ENCODE peak calls at places on chromosomes 11 and 22, in nine cellular contexts. I is AG09309, H is choroid plexus epithelial cell, N is glutamatergic neuron, A is RWPE1, M is WTC11, S is IMR-90, J is nephron progenitor cell, U is sigmoid colon. V is an unnamed sample.

GRCh38 chr11:131465746-131466145 is 95.3 kb downstream of the NTM start:
- DNase-seq in I (no peak), H (no peak), N (peak; percentile 56), A (no peak), M (peak; percentile 78), S (no peak), J (peak; percentile 72), U (no peak), V (no peak)

GRCh38 chr22:20429254-20430100 is 8.1 kb downstream of the SCARF2 start:
- DNase-seq in I (no peak), H (no peak), N (peak; percentile 73), A (no peak), M (peak; percentile 84), S (no peak), J (peak; percentile 89), U (peak; percentile 67), V (peak; percentile 83)

GRCh38 chr22:20011123-20011992 is 5.3 kb downstream of the ARVCF start:
- DNase-seq in I (no peak), H (no peak), N (peak; percentile 13), A (no peak), M (no peak), S (no peak), J (no peak), U (no peak), V (no peak)

GRCh38 chr11:125464266-125464662 is 31.8 kb downstream of the FEZ1 start:
- DNase-seq in I (no peak), H (peak; percentile 32), N (no peak), A (peak; percentile 53), M (no peak), S (peak; percentile 70), J (no peak), U (no peak), V (peak; percentile 22)

GRCh38 chr22:39900306-39901227 is at the start of gene GRAP2:
- DNase-seq in I (no peak), H (no peak), N (no peak), A (no peak), M (no peak), S (no peak), J (no peak), U (no peak), V (no peak)

GRCh38 chr11:1573077-1573846 is 1.2 kb upstream of the DUSP8 start:
- DNase-seq in I (no peak), H (no peak), N (no peak), A (no peak), M (no peak), S (no peak), J (no peak), U (peak; percentile 74), V (no peak)

GRCh38 chr11:44893250-44894216 is 57.1 kb downstream of the TP53I11 start:
- DNase-seq in I (no peak), H (no peak), N (no peak), A (no peak), M (no peak), S (no peak), J (no peak), U (peak; percentile 85), V (no peak)

GRCh38 chr22:43967069-43967468 is 11.8 kb downstream of the SAMM50 start:
- DNase-seq in I (no peak), H (no peak), N (no peak), A (no peak), M (no peak), S (no peak), J (no peak), U (no peak), V (no peak)

GRCh38 chr11:69131644-69132300 is 24.0 kb upstream of the SMIM38 start:
- DNase-seq in I (peak; percentile 31), H (peak; percentile 84), N (peak; percentile 47), A (peak; percentile 73), M (peak; percentile 92), S (peak; percentile 70), J (peak; percentile 82), U (no peak), V (no peak)

DNA sequence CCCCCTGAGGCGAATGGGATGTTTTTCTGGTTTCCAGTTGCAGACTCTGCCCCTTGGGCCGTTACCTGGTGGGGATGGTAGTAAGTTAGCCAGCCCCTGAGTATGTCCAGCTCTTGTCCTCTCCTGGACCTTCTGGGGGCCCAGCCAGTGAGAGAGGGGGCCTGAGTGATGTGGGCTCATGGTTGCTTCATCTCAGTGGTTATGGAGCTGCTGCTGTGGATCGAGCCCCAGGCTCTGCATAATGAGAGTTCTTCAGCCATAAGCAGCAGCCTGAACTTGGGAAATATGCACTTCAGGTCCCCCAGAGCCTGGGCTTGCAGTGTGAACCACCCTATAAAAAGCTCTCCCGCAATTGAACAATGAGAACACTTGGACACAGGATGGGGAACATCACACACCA is 5.9 kb downstream of the TMPRSS13 start:
- DNase-seq in I (no peak), H (no peak), N (no peak), A (no peak), M (no peak), S (no peak), J (no peak), U (peak; percentile 19), V (no peak)
- TF ChIP-seq CTCF in I (no peak), H (no peak), N (no peak), A (no peak), M (no peak), S (no peak), J (no peak), U (no peak), V (no peak)

GRCh38 chr11:57549983-57550382 is 12.6 kb downstream of the SMTNL1 start:
- DNase-seq in I (no peak), H (no peak), N (no peak), A (no peak), M (no peak), S (no peak), J (no peak), U (no peak), V (no peak)
- TF ChIP-seq CTCF in I (no peak), H (no peak), N (no peak), A (no peak), M (no peak), S (no peak), J (no peak), U (no peak), V (no peak)

DNA sequence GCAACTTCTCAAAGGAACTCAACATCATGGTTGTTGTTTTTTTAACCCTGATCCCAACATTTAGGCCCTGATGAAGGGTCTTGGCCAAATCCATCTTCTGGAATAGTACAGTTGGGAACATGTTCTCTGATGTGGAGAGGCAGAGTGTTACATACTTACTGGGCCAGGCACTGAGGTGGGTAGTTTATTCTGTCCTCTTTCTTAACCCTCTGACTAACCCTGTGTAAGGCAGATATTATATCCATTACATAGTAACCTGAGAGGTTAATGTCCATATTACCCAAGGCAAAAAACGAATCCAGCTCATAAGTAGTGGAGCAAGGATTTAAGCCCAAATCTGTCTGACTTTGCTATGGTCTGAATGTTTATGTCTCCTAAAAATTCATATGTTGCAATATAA is 16.2 kb downstream of the PPFIBP2 start:
- DNase-seq in I (no peak), H (no peak), N (no peak), A (no peak), M (no peak), S (no peak), J (no peak), U (no peak), V (no peak)
- TF ChIP-seq CTCF in I (no peak), H (no peak), N (no peak), A (no peak), M (no peak), S (no peak), J (no peak), U (no peak), V (no peak)

GRCh38 chr22:47512617-47513016 is 750.2 kb downstream of the TBC1D22A start:
- DNase-seq in I (no peak), H (no peak), N (no peak), A (no peak), M (no peak), S (no peak), J (no peak), U (no peak), V (no peak)

GRCh38 chr22:47517062-47517461 is 754.6 kb downstream of the TBC1D22A start:
- DNase-seq in I (no peak), H (no peak), N (no peak), A (no peak), M (no peak), S (no peak), J (no peak), U (no peak), V (no peak)

GRCh38 chr22:47515384-47516125 is 753.1 kb downstream of the TBC1D22A start:
- DNase-seq in I (no peak), H (no peak), N (no peak), A (no peak), M (no peak), S (no peak), J (no peak), U (no peak), V (no peak)
- TF ChIP-seq CTCF in I (no peak), H (no peak), N (no peak), A (no peak), M (no peak), S (no peak), J (no peak), U (no peak), V (no peak)

DNA sequence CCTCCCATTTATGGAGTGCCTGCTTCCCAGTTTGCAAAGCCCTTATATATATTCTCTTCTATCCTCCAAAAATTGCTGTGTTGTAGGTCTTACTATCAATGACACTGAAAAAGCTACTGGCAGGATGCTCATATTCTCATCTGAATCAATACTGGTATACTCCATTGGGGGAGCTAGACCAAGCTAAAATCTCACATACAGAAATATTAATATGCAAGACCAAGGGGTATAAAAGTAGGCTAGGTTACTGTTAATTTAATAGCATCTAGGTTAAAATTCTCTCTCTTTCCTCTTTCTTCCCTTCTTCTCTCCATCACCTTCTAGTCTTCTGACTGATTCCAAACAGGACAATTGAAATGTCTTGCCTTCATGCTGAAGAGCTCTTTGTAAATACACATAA is 17.1 kb upstream of the BDNF start:
- DNase-seq in I (no peak), H (peak; percentile 61), N (no peak), A (no peak), M (no peak), S (no peak), J (no peak), U (no peak), V (no peak)
- TF ChIP-seq CTCF in I (peak; percentile 43), H (peak; percentile 52), N (peak; percentile 69), A (no peak), M (no peak), S (peak; percentile 45), J (peak; percentile 31), U (no peak), V (no peak)

V was measured in vagina.